ENCODE peak calls at places on chromosomes 12 and 14, in ten cellular contexts. Z is A172, B is globus pallidus, W is SW480, F is PC-3, G is T follicular helper cell, C is epithelial cell of esophagus, N is adipocyte, O is NCI-H510A, R is RPMI7951. I is an unnamed sample.

GRCh38 chr12:2282321-2282720 is 229.5 kb downstream of the CACNA1C start:
- DNase-seq in Z (no peak), B (no peak), W (no peak), F (no peak), G (no peak), C (no peak), N (no peak), O (no peak), R (peak), I (no peak)

GRCh38 chr12:107504503-107504885 is 181.1 kb upstream of the PWP1 start:
- DNase-seq in Z (no peak), B (no peak), W (no peak), F (no peak), G (no peak), C (no peak), N (no peak), O (no peak), R (no peak), I (no peak)

GRCh38 chr12:122088181-122088810 is 9.7 kb downstream of the MLXIP start:
- DNase-seq in Z (no peak), B (no peak), W (no peak), F (no peak), G (no peak), C (no peak), N (no peak), O (no peak), R (no peak), I (no peak)

GRCh38 chr14:100904307-100905019 is 941 bp upstream of the RTL1 start:
- DNase-seq in Z (no peak), B (no peak), W (no peak), F (peak), G (no peak), C (no peak), N (no peak), O (no peak), R (no peak), I (no peak)

GRCh38 chr12:47156167-47156736 is 76.5 kb upstream of the AMIGO2 start:
- DNase-seq in Z (no peak), B (no peak), W (no peak), F (no peak), G (no peak), C (peak), N (peak), O (peak), R (peak), I (peak)

GRCh38 chr14:34920339-34920738 is 45.2 kb upstream of the BAZ1A start:
- DNase-seq in Z (no peak), B (no peak), W (no peak), F (peak), G (no peak), C (no peak), N (no peak), O (no peak), R (peak), I (no peak)

GRCh38 chr14:105258846-105259245 is 10.5 kb downstream of the BTBD6 start:
- DNase-seq in Z (no peak), B (no peak), W (no peak), F (peak), G (no peak), C (peak), N (no peak), O (no peak), R (no peak), I (no peak)

GRCh38 chr12:99026332-99027116 is 381.4 kb downstream of the APAF1 start:
- DNase-seq in Z (no peak), B (no peak), W (no peak), F (no peak), G (no peak), C (no peak), N (no peak), O (no peak), R (no peak), I (no peak)

GRCh38 chr12:90868626-90869025 is 86.3 kb downstream of the CCER1 start:
- DNase-seq in Z (no peak), B (no peak), W (no peak), F (no peak), G (no peak), C (no peak), N (no peak), O (no peak), R (no peak), I (no peak)

GRCh38 chr12:100767950-100768349 is 26.6 kb upstream of the ANO4 start:
- DNase-seq in Z (no peak), B (no peak), W (no peak), F (no peak), G (no peak), C (no peak), N (no peak), O (no peak), R (no peak), I (no peak)

GRCh38 chr12:127607146-127607725 is 659.7 kb upstream of the TMEM132C start:
- DNase-seq in Z (no peak), B (no peak), W (no peak), F (no peak), G (no peak), C (no peak), N (no peak), O (no peak), R (no peak), I (no peak)

GRCh38 chr12:20601668-20602280 is 93.4 kb upstream of the SLCO1C1 start:
- DNase-seq in Z (peak), B (peak), W (peak), F (peak), G (no peak), C (peak), N (peak), O (peak), R (no peak), I (peak)

GRCh38 chr12:56614627-56615026 is 15.5 kb downstream of the BAZ2A start:
- DNase-seq in Z (no peak), B (no peak), W (no peak), F (no peak), G (no peak), C (no peak), N (no peak), O (no peak), R (no peak), I (no peak)

GRCh38 chr12:120538281-120539156 is 4.4 kb downstream of the RNF10 start:
- DNase-seq in Z (peak), B (no peak), W (peak), F (peak), G (no peak), C (peak), N (peak), O (no peak), R (peak), I (peak)

GRCh38 chr14:40847496-40847895 is 759.2 kb upstream of the LRFN5 start:
- DNase-seq in Z (peak), B (no peak), W (no peak), F (peak), G (no peak), C (no peak), N (no peak), O (no peak), R (peak), I (no peak)

GRCh38 chr12:70251226-70251625 is 8.0 kb downstream of the CNOT2 start:
- DNase-seq in Z (no peak), B (no peak), W (no peak), F (no peak), G (no peak), C (no peak), N (no peak), O (no peak), R (no peak), I (no peak)

GRCh38 chr12:12992418-12993175 is 7.5 kb downstream of the HEBP1 start:
- DNase-seq in Z (peak), B (no peak), W (no peak), F (no peak), G (no peak), C (peak), N (peak), O (no peak), R (peak), I (peak)

GRCh38 chr12:118840399-118840798 is 140.9 kb upstream of the SRRM4 start:
- DNase-seq in Z (no peak), B (no peak), W (no peak), F (peak), G (no peak), C (no peak), N (no peak), O (no peak), R (no peak), I (no peak)

GRCh38 chr14:94144765-94145164 is 15.4 kb upstream of the IFI27L2 start:
- DNase-seq in Z (no peak), B (no peak), W (peak), F (no peak), G (no peak), C (no peak), N (no peak), O (no peak), R (no peak), I (no peak)

GRCh38 chr12:90098132-90098779 is 389.6 kb upstream of the ATP2B1 start:
- DNase-seq in Z (no peak), B (no peak), W (no peak), F (no peak), G (no peak), C (no peak), N (peak), O (no peak), R (peak), I (no peak)

GRCh38 chr14:102540310-102541028 is 30.9 kb upstream of the ANKRD9 start:
- DNase-seq in Z (no peak), B (no peak), W (no peak), F (no peak), G (no peak), C (peak), N (no peak), O (peak), R (no peak), I (no peak)

GRCh38 chr14:22900088-22900799 is 17.2 kb downstream of the REM2 start:
- DNase-seq in Z (peak), B (peak), W (peak), F (peak), G (peak), C (peak), N (peak), O (no peak), R (peak), I (peak)

GRCh38 chr14:56964885-56965284 is 154.6 kb upstream of the OTX2 start:
- DNase-seq in Z (no peak), B (no peak), W (no peak), F (no peak), G (no peak), C (no peak), N (no peak), O (no peak), R (no peak), I (no peak)

GRCh38 chr14:20415723-20416622 is 2.7 kb upstream of the TEP1 start:
- DNase-seq in Z (peak), B (peak), W (peak), F (peak), G (no peak), C (peak), N (peak), O (no peak), R (peak), I (peak)

GRCh38 chr14:49679271-49679670 is 8.7 kb downstream of the POLE2 start:
- DNase-seq in Z (no peak), B (no peak), W (no peak), F (peak), G (no peak), C (peak), N (no peak), O (no peak), R (peak), I (no peak)

GRCh38 chr14:105426416-105427130 is 6.9 kb downstream of the MTA1 start:
- DNase-seq in Z (no peak), B (no peak), W (no peak), F (no peak), G (no peak), C (no peak), N (no peak), O (no peak), R (no peak), I (no peak)

GRCh38 chr14:31770271-31770670 is 209.1 kb downstream of the NUBPL start:
- DNase-seq in Z (no peak), B (no peak), W (no peak), F (no peak), G (no peak), C (peak), N (no peak), O (no peak), R (peak), I (no peak)

GRCh38 chr12:83276904-83277303 is 590.2 kb downstream of the TMTC2 start:
- DNase-seq in Z (no peak), B (no peak), W (no peak), F (no peak), G (no peak), C (no peak), N (no peak), O (no peak), R (no peak), I (no peak)

GRCh38 chr14:51304428-51304827 is 64.4 kb downstream of the TMX1 start:
- DNase-seq in Z (peak), B (no peak), W (no peak), F (no peak), G (no peak), C (peak), N (peak), O (no peak), R (peak), I (peak)

GRCh38 chr14:59483360-59483759 is 848 bp downstream of the L3HYPDH start:
- DNase-seq in Z (peak), B (no peak), W (no peak), F (peak), G (no peak), C (peak), N (peak), O (no peak), R (peak), I (peak)

GRCh38 chr12:122174155-122174845 is at the start of gene IL31:
- DNase-seq in Z (no peak), B (no peak), W (no peak), F (no peak), G (no peak), C (no peak), N (no peak), O (no peak), R (no peak), I (no peak)

GRCh38 chr14:92341791-92342190 is 18.8 kb downstream of the SLC24A4 start:
- DNase-seq in Z (no peak), B (no peak), W (peak), F (no peak), G (no peak), C (no peak), N (no peak), O (no peak), R (no peak), I (no peak)